ENCODE peak calls at places on chromosomes 2 and 18, in ten cellular contexts. I is CD4-positive, alpha-beta T cell; R is CD4-positive, alpha-beta memory T cell; V is uterus; W is thoracic aorta; Z is Panc1; Q is MM.1S; K is astrocyte; B is CD4-positive, CD25-positive, alpha-beta regulatory T cell; G is kidney. N is an unnamed sample.
A peak's percentile ranks its signal among the peaks of the same experiment; 100 is the strongest.

GRCh38 chr2:19580830-19581229 is 222.4 kb upstream of the OSR1 start:
- DNase-seq in I (no peak), R (no peak), V (no peak), W (no peak), Z (no peak), Q (no peak), K (peak; percentile 45), B (no peak), G (no peak), N (no peak)

GRCh38 chr2:30701782-30702181 is 105.5 kb downstream of the CAPN13 start:
- DNase-seq in I (no peak), R (no peak), V (no peak), W (no peak), Z (no peak), Q (no peak), K (no peak), B (no peak), G (no peak), N (no peak)

GRCh38 chr2:241885701-241886643 is 16.4 kb downstream of the RTP5 start:
- DNase-seq in I (no peak), R (no peak), V (no peak), W (no peak), Z (no peak), Q (no peak), K (no peak), B (no peak), G (peak; percentile 54), N (no peak)

GRCh38 chr18:49784427-49785185 is 28.7 kb downstream of the ACAA2 start:
- DNase-seq in I (no peak), R (no peak), V (no peak), W (no peak), Z (no peak), Q (peak; percentile 59), K (no peak), B (no peak), G (no peak), N (no peak)

GRCh38 chr2:105455488-105455991 is 56.7 kb upstream of the FHL2 start:
- DNase-seq in I (no peak), R (no peak), V (peak; percentile 25), W (no peak), Z (peak; percentile 99), Q (no peak), K (peak; percentile 99), B (no peak), G (no peak), N (no peak)

GRCh38 chr2:227370791-227371312 is 8.3 kb downstream of the TM4SF20 start:
- DNase-seq in I (no peak), R (no peak), V (no peak), W (peak; percentile 18), Z (no peak), Q (no peak), K (peak; percentile 94), B (no peak), G (no peak), N (peak; percentile 27)

GRCh38 chr2:204108301-204108700 is 171.7 kb downstream of the ICOS start:
- DNase-seq in I (peak; percentile 15), R (peak; percentile 67), V (peak; percentile 35), W (no peak), Z (no peak), Q (peak; percentile 62), K (peak; percentile 6), B (peak; percentile 21), G (no peak), N (no peak)

GRCh38 chr2:47336259-47337238 is 66.4 kb upstream of the MSH2 start:
- DNase-seq in I (no peak), R (no peak), V (no peak), W (no peak), Z (no peak), Q (no peak), K (no peak), B (no peak), G (no peak), N (no peak)

GRCh38 chr2:10305254-10305635 is 2.5 kb downstream of the HPCAL1 start:
- DNase-seq in I (peak; percentile 38), R (peak; percentile 74), V (no peak), W (no peak), Z (no peak), Q (peak; percentile 67), K (peak; percentile 54), B (no peak), G (no peak), N (no peak)

GRCh38 chr2:109129356-109129920 is 433 bp downstream of the SH3RF3 start:
- DNase-seq in I (no peak), R (peak; percentile 29), V (peak; percentile 32), W (no peak), Z (no peak), Q (peak; percentile 44), K (peak; percentile 21), B (no peak), G (peak; percentile 75), N (no peak)

GRCh38 chr18:27685807-27686412 is 491.0 kb downstream of the CDH2 start:
- DNase-seq in I (no peak), R (no peak), V (no peak), W (no peak), Z (no peak), Q (peak; percentile 19), K (peak; percentile 29), B (no peak), G (no peak), N (no peak)

GRCh38 chr18:79438581-79438980 is 42.9 kb downstream of the NFATC1 start:
- DNase-seq in I (no peak), R (no peak), V (no peak), W (no peak), Z (no peak), Q (no peak), K (no peak), B (no peak), G (no peak), N (no peak)

GRCh38 chr18:79439201-79440023 is 43.7 kb downstream of the NFATC1 start:
- DNase-seq in I (peak; percentile 54), R (peak; percentile 29), V (peak; percentile 54), W (no peak), Z (no peak), Q (no peak), K (peak; percentile 70), B (peak; percentile 16), G (no peak), N (no peak)

GRCh38 chr18:79440728-79441127 is 45.0 kb downstream of the NFATC1 start:
- DNase-seq in I (peak; percentile 25), R (no peak), V (no peak), W (no peak), Z (no peak), Q (no peak), K (no peak), B (no peak), G (no peak), N (no peak)

GRCh38 chr18:79441261-79441819 is 45.6 kb downstream of the NFATC1 start:
- DNase-seq in I (no peak), R (no peak), V (no peak), W (no peak), Z (no peak), Q (no peak), K (no peak), B (no peak), G (no peak), N (no peak)

DNA sequence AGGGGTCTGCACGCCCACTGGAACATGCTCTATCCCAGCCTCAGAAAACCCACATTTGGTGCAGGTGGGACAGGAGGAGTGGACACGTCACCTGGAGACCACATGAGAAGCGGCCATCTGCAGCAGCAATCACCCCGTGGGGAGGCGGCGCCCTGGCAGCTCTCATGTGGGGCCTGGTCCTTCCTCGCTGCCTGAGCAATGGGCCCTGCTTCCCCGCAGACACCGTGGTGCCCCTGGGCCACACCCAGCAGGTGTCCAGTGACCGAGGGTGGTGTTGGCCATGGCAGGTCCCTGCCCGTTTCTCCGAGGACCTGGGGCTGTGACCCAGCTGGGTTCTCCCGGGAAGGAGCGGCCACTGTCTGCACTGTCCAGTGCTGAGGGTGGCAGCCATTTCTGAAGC is 44.6 kb downstream of the NFATC1 start:
- DNase-seq in I (no peak), R (no peak), V (no peak), W (no peak), Z (no peak), Q (no peak), K (no peak), B (no peak), G (no peak), N (no peak)
- H3K9me3 ChIP-seq in I (no peaks in the 10 kb centered on the region), R (no peaks in the 10 kb centered on the region), V (no peaks in the 10 kb centered on the region), W (no peaks in the 10 kb centered on the region), Z (no peaks in the 10 kb centered on the region), Q (no peaks in the 10 kb centered on the region), K (no peaks in the 10 kb centered on the region), B (no peaks in the 10 kb centered on the region), G (no peaks in the 10 kb centered on the region), N (no peaks in the 10 kb centered on the region)

DNA sequence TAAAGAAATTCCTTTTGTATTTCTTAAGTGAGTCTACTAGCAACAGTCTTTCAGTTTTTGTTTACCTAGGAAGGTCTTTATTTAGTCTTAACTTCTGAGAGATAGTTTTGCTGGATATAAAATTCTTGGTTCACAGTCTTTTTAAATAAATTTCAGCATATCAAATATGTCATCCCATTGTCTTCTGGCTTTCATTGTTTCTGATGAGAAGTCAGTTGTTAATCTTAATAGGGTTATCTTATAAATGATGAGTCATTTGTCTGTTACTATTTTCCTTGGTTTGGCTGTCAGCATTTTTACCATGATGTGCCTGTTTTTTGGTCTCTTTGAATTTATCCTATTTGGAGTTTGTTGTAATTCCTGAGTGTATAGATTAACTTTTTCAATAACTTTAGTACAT is 129.3 kb downstream of the FAM210A start:
- DNase-seq in I (no peak), R (no peak), V (no peak), W (no peak), Z (no peak), Q (no peak), K (no peak), B (no peak), G (no peak), N (no peak)
- H3K9me3 ChIP-seq in I (peaks cover 35% of the 10 kb centered on the region), R (peaks cover 14% of the 10 kb centered on the region), V (no peaks in the 10 kb centered on the region), W (peaks cover 17% of the 10 kb centered on the region), Z (peaks cover 18% of the 10 kb centered on the region), Q (no peaks in the 10 kb centered on the region), K (peaks cover 12% of the 10 kb centered on the region), B (peaks cover 37% of the 10 kb centered on the region), G (peaks cover 11% of the 10 kb centered on the region), N (no peaks in the 10 kb centered on the region)

DNA sequence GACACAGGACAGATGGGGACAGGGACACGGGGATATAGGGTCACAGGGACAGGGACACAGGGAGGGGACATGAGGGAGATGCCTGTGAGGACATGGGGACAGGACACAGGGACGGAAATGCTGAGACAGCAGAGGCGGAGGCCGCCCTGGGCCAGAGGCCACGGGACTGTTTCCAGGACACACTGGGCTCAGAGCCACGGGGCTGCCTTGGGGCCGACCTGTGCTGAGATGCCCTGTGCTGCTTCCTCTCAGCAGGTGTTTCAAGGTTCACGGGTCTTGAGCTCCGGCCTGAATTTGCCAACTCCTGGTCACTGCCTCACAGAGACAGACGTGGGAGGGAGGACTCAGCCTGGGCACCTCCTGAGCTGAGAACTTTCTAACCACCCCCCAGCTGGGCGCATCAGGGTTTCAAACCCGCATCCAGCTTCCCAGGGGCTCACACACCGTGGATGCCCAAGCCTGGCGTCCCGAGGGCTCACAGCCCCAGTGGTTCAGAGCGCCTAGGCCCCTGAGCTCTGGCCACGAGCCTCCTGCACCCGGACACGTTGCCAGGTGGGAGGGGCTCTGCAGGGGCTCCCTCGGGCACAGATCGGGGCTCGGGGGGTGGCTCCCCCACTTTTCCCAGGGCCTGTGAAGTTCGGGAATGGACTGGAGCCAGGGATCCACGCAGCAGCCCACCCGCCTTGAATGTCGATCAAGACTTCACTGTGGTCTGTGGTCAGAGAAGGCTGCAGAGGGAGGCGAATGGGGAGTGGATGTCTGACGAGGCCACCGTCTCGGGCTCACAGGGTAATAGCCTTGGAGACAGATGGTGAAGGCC is 64.1 kb downstream of the SLC66A2 start:
- DNase-seq in I (no peak), R (no peak), V (no peak), W (no peak), Z (no peak), Q (no peak), K (no peak), B (no peak), G (peak; percentile 74), N (no peak)
- H3K9me3 ChIP-seq in I (peaks cover 39% of the 10 kb centered on the region), R (peaks cover 14% of the 10 kb centered on the region), V (no peaks in the 10 kb centered on the region), W (peaks cover 32% of the 10 kb centered on the region), Z (peaks cover 4% of the 10 kb centered on the region), Q (no peaks in the 10 kb centered on the region), K (peaks cover 8% of the 10 kb centered on the region), B (peaks cover 28% of the 10 kb centered on the region), G (peaks cover 3% of the 10 kb centered on the region), N (no peaks in the 10 kb centered on the region)

GRCh38 chr18:10081477-10081876 is 167.7 kb downstream of the VAPA start:
- DNase-seq in I (no peak), R (no peak), V (no peak), W (no peak), Z (no peak), Q (no peak), K (no peak), B (no peak), G (no peak), N (no peak)
- H3K9me3 ChIP-seq in I (peaks cover 12% of the 10 kb centered on the region), R (peaks cover 4% of the 10 kb centered on the region), V (no peaks in the 10 kb centered on the region), W (peaks cover 10% of the 10 kb centered on the region), Z (peaks cover 7% of the 10 kb centered on the region), Q (no peaks in the 10 kb centered on the region), K (peaks cover 14% of the 10 kb centered on the region), B (peaks cover 6% of the 10 kb centered on the region), G (no peaks in the 10 kb centered on the region), N (no peaks in the 10 kb centered on the region)

N was measured in pancreas.